ENCODE peak calls at places on chromosomes 2 and 18, in ten cellular contexts. One of them, this sample, is unnamed.

GRCh38 chr2:4678937-4679336 is 975.6 kb downstream of the DCDC2C start:
- DNase-seq in endothelial cell: no peak
- DNase-seq in gastrocnemius medialis: no peak
- DNase-seq in cardiac fibroblast: no peak
- DNase-seq in mucosa of descending colon: no peak
- DNase-seq in GM20000: no peak
- DNase-seq in Calu3: no peak
- DNase-seq in progenitor cell of endocrine pancreas: no peak
- DNase-seq in GM23338: no peak
- DNase-seq in adrenal gland: no peak
- DNase-seq in this sample: no peak

GRCh38 chr18:49597556-49597955 is 35.7 kb downstream of the LIPG start:
- DNase-seq in endothelial cell: no peak
- DNase-seq in gastrocnemius medialis: no peak
- DNase-seq in cardiac fibroblast: no peak
- DNase-seq in mucosa of descending colon: no peak
- DNase-seq in GM20000: no peak
- DNase-seq in Calu3: no peak
- DNase-seq in progenitor cell of endocrine pancreas: no peak
- DNase-seq in GM23338: no peak
- DNase-seq in adrenal gland: no peak
- DNase-seq in this sample: no peak

GRCh38 chr18:23377669-23378469 is 75.2 kb upstream of the RIOK3 start:
- DNase-seq in endothelial cell: no peak
- DNase-seq in gastrocnemius medialis: no peak
- DNase-seq in cardiac fibroblast: peak; percentile 84
- DNase-seq in mucosa of descending colon: no peak
- DNase-seq in GM20000: peak; percentile 56
- DNase-seq in Calu3: no peak
- DNase-seq in progenitor cell of endocrine pancreas: no peak
- DNase-seq in GM23338: no peak
- DNase-seq in adrenal gland: peak; percentile 41
- DNase-seq in this sample: peak; percentile 49

GRCh38 chr18:54774971-54775665 is 53.2 kb upstream of the RAB27B start:
- DNase-seq in endothelial cell: no peak
- DNase-seq in gastrocnemius medialis: no peak
- DNase-seq in cardiac fibroblast: peak; percentile 31
- DNase-seq in mucosa of descending colon: no peak
- DNase-seq in GM20000: no peak
- DNase-seq in Calu3: no peak
- DNase-seq in progenitor cell of endocrine pancreas: no peak
- DNase-seq in GM23338: no peak
- DNase-seq in adrenal gland: no peak
- DNase-seq in this sample: no peak

GRCh38 chr2:150403457-150403856 is 84.0 kb downstream of the RND3 start:
- DNase-seq in endothelial cell: no peak
- DNase-seq in gastrocnemius medialis: no peak
- DNase-seq in cardiac fibroblast: no peak
- DNase-seq in mucosa of descending colon: no peak
- DNase-seq in GM20000: peak; percentile 7
- DNase-seq in Calu3: no peak
- DNase-seq in progenitor cell of endocrine pancreas: no peak
- DNase-seq in GM23338: no peak
- DNase-seq in adrenal gland: no peak
- DNase-seq in this sample: no peak

GRCh38 chr2:201254331-201254730 is 6.0 kb upstream of the CASP8 start:
- DNase-seq in endothelial cell: no peak
- DNase-seq in gastrocnemius medialis: no peak
- DNase-seq in cardiac fibroblast: peak; percentile 80
- DNase-seq in mucosa of descending colon: peak; percentile 58
- DNase-seq in GM20000: no peak
- DNase-seq in Calu3: peak; percentile 70
- DNase-seq in progenitor cell of endocrine pancreas: no peak
- DNase-seq in GM23338: peak; percentile 88
- DNase-seq in adrenal gland: peak; percentile 75
- DNase-seq in this sample: peak; percentile 62

GRCh38 chr18:79748321-79749157 is 49.2 kb upstream of the KCNG2 start:
- DNase-seq in endothelial cell: no peak
- DNase-seq in gastrocnemius medialis: no peak
- DNase-seq in cardiac fibroblast: no peak
- DNase-seq in mucosa of descending colon: no peak
- DNase-seq in GM20000: no peak
- DNase-seq in Calu3: no peak
- DNase-seq in progenitor cell of endocrine pancreas: no peak
- DNase-seq in GM23338: no peak
- DNase-seq in adrenal gland: no peak
- DNase-seq in this sample: no peak

GRCh38 chr18:48979944-48980890 is 29.5 kb upstream of the SMAD7 start:
- DNase-seq in endothelial cell: no peak
- DNase-seq in gastrocnemius medialis: no peak
- DNase-seq in cardiac fibroblast: no peak
- DNase-seq in mucosa of descending colon: peak; percentile 56
- DNase-seq in GM20000: no peak
- DNase-seq in Calu3: peak; percentile 20
- DNase-seq in progenitor cell of endocrine pancreas: no peak
- DNase-seq in GM23338: no peak
- DNase-seq in adrenal gland: peak; percentile 66
- DNase-seq in this sample: no peak

DNA sequence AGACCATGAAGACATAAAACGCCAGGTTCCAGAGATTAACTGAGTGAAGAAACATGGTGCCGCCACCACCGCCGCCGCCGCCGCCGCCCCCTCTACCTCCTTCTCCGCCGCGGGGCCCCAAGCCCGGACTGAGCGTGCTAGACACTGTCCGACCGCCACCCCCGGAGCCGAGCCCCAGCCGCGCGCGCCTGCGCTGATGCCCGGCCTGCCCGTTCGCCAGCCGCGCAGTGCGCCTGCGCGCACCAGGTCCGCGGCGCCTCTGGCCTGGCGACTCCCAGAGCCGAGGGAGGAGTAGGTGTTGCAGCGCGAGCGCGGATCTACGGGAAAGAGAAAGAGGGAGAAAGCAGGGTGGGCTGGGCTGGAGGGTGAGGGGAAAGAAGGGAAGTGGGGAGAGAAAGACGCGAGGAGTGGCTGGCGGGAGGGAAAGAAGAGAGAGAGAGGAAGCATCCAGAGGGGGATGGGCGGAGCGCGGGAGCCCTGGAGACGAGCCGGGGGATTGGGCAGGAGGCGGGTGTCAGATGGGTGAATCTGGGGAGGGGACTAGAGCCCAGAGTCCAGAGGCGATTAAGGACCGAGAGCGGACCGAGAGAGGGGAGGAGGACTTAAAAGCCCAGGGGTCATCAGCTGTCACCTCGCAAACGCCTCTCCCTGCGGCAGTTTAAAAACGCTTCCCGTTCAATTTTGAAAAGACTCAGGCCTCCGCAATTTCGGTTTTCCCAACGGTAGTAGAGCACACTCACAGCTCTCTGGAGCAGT is at the start of gene PGAP1:
- DNase-seq in endothelial cell: peak; percentile 94
- DNase-seq in gastrocnemius medialis: peak; percentile 65
- DNase-seq in cardiac fibroblast: peak; percentile 95
- DNase-seq in mucosa of descending colon: peak; percentile 94
- DNase-seq in GM20000: peak; percentile 94
- DNase-seq in Calu3: peak; percentile 92
- DNase-seq in progenitor cell of endocrine pancreas: peak; percentile 92
- DNase-seq in GM23338: peak; percentile 95
- DNase-seq in adrenal gland: peak; percentile 91
- DNase-seq in this sample: peak; percentile 78
- TF ChIP-seq CTCF in endothelial cell: no peak
- TF ChIP-seq CTCF in gastrocnemius medialis: no peak
- TF ChIP-seq CTCF in cardiac fibroblast: no peak
- TF ChIP-seq CTCF in mucosa of descending colon: no peak
- TF ChIP-seq CTCF in GM20000: no peak
- TF ChIP-seq CTCF in Calu3: no peak
- TF ChIP-seq CTCF in progenitor cell of endocrine pancreas: no peak
- TF ChIP-seq CTCF in GM23338: no peak
- TF ChIP-seq CTCF in adrenal gland: no peak
- TF ChIP-seq CTCF in this sample: no peak

GRCh38 chr2:105179469-105180372 is 61.8 kb upstream of the GPR45 start:
- DNase-seq in endothelial cell: peak; percentile 19
- DNase-seq in gastrocnemius medialis: no peak
- DNase-seq in cardiac fibroblast: peak; percentile 76
- DNase-seq in mucosa of descending colon: peak; percentile 61
- DNase-seq in GM20000: peak; percentile 23
- DNase-seq in Calu3: peak; percentile 69
- DNase-seq in progenitor cell of endocrine pancreas: no peak
- DNase-seq in GM23338: peak; percentile 68
- DNase-seq in adrenal gland: peak; percentile 72
- DNase-seq in this sample: peak; percentile 29
- TF ChIP-seq CTCF in endothelial cell: no peak
- TF ChIP-seq CTCF in gastrocnemius medialis: no peak
- TF ChIP-seq CTCF in cardiac fibroblast: peak; percentile 66
- TF ChIP-seq CTCF in mucosa of descending colon: no peak
- TF ChIP-seq CTCF in GM20000: no peak
- TF ChIP-seq CTCF in Calu3: peak; percentile 34
- TF ChIP-seq CTCF in progenitor cell of endocrine pancreas: peak; percentile 39
- TF ChIP-seq CTCF in GM23338: peak; percentile 54
- TF ChIP-seq CTCF in adrenal gland: peak; percentile 44
- TF ChIP-seq CTCF in this sample: peak; percentile 44

DNA sequence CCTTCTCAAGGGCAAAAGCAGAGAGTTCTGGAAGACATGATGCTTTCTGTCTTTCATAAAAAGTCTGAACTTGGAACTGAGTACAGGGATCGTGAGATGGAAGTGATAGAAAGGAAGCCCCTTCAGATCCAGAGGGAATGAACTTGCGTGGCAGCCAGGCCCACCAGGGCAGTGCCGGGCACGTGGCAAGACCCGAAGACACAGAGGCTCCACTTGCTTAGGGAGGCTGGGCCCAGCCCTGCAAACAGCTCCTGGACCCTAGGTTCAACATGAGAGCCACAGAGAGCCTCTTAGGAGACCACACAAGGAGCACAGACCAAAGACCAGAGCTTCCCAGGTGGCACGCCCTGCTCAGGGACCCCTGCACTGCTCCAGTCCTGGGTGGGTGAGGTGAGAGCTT is 155.4 kb upstream of the SMIM21 start:
- DNase-seq in endothelial cell: no peak
- DNase-seq in gastrocnemius medialis: no peak
- DNase-seq in cardiac fibroblast: no peak
- DNase-seq in mucosa of descending colon: no peak
- DNase-seq in GM20000: no peak
- DNase-seq in Calu3: no peak
- DNase-seq in progenitor cell of endocrine pancreas: no peak
- DNase-seq in GM23338: no peak
- DNase-seq in adrenal gland: no peak
- DNase-seq in this sample: no peak
- TF ChIP-seq CTCF in endothelial cell: no peak
- TF ChIP-seq CTCF in gastrocnemius medialis: no peak
- TF ChIP-seq CTCF in cardiac fibroblast: no peak
- TF ChIP-seq CTCF in mucosa of descending colon: no peak
- TF ChIP-seq CTCF in GM20000: no peak
- TF ChIP-seq CTCF in Calu3: no peak
- TF ChIP-seq CTCF in progenitor cell of endocrine pancreas: no peak
- TF ChIP-seq CTCF in GM23338: no peak
- TF ChIP-seq CTCF in adrenal gland: no peak
- TF ChIP-seq CTCF in this sample: no peak

DNA sequence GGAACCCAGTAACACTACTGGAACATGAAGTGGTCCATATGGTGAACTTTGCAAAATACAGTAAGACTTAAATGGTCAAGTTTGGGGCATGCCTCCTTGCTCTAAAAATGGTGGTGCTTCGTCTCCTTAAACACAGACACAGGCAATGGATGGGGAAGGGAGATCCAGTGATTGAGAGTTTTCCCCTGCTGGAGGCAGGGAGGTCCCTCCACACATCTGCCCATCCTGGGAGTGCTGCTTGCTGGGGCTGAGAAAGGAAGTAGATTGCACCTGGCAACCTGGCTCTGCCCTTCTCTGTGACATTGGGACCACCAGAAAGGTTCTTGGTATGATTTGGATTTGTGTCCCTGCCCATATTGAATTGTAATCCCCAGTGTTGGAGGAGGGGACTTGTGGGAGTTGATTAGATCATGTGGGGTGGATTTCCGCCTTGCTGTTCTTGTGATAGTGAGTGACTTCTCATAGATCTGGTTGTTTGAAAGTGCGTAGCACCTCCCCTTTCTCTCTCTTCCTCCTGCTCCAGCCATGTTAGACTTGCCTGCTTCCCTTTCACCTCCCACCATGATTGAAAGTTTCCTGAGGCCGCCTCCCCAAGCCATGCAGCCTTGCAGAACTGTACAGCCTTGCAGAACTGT is 35.4 kb upstream of the SKOR2 start:
- DNase-seq in endothelial cell: no peak
- DNase-seq in gastrocnemius medialis: no peak
- DNase-seq in cardiac fibroblast: no peak
- DNase-seq in mucosa of descending colon: no peak
- DNase-seq in GM20000: no peak
- DNase-seq in Calu3: no peak
- DNase-seq in progenitor cell of endocrine pancreas: no peak
- DNase-seq in GM23338: no peak
- DNase-seq in adrenal gland: no peak
- DNase-seq in this sample: no peak
- TF ChIP-seq CTCF in endothelial cell: no peak
- TF ChIP-seq CTCF in gastrocnemius medialis: no peak
- TF ChIP-seq CTCF in cardiac fibroblast: no peak
- TF ChIP-seq CTCF in mucosa of descending colon: no peak
- TF ChIP-seq CTCF in GM20000: no peak
- TF ChIP-seq CTCF in Calu3: no peak
- TF ChIP-seq CTCF in progenitor cell of endocrine pancreas: no peak
- TF ChIP-seq CTCF in GM23338: no peak
- TF ChIP-seq CTCF in adrenal gland: no peak
- TF ChIP-seq CTCF in this sample: no peak